ENCODE peak calls at places on chromosome 13, in nine cellular contexts. C, G, T, K, O, L, F, S and V are unnamed samples.

GRCh38 chr13:32426191-32426980 is 1.5 kb downstream of the N4BP2L1 start:
- DNase-seq in G (no peak), T (peak), L (no peak), S (no peak), F (no peak), C (no peak), K (peak), O (no peak), V (no peak)

GRCh38 chr13:101127741-101128353 is 288.5 kb downstream of the NALCN start:
- DNase-seq in T (no peak), K (peak), F (peak), L (no peak), O (peak), S (no peak), G (peak), C (peak), V (no peak)

GRCh38 chr13:86846501-86846900 is 824.7 kb upstream of the SLITRK5 start:
- DNase-seq in S (no peak), C (peak), F (no peak), G (no peak), O (no peak), K (no peak), L (no peak), T (no peak), V (no peak)

GRCh38 chr13:40794414-40795368 is 5.3 kb downstream of the SLC25A15 start:
- DNase-seq in K (no peak), T (no peak), S (no peak), C (no peak), O (no peak), F (no peak), L (no peak), G (no peak), V (no peak)

GRCh38 chr13:26476111-26476743 is 81.3 kb upstream of the WASF3 start:
- DNase-seq in T (no peak), F (no peak), K (no peak), G (no peak), L (no peak), O (peak), C (peak), S (no peak), V (no peak)

GRCh38 chr13:112881656-112882554 is 87.1 kb upstream of the MCF2L start:
- DNase-seq in L (no peak), S (no peak), O (no peak), C (no peak), K (no peak), F (no peak), G (no peak), T (no peak), V (no peak)

GRCh38 chr13:33740134-33740538 is 77.8 kb upstream of the RFC3 start:
- DNase-seq in T (no peak), K (no peak), L (no peak), O (no peak), S (no peak), C (peak), F (no peak), G (no peak), V (no peak)

GRCh38 chr13:30618186-30618937 is 642 bp downstream of the USPL1 start:
- DNase-seq in F (peak), C (no peak), O (peak), S (no peak), G (no peak), L (no peak), T (no peak), K (peak), V (no peak)

GRCh38 chr13:82370306-82370705 is 1512.0 kb downstream of the SLITRK1 start:
- DNase-seq in G (no peak), T (no peak), C (peak), S (no peak), L (no peak), F (no peak), O (no peak), K (no peak), V (no peak)

GRCh38 chr13:44236370-44236769 is 137.3 kb upstream of the SERP2 start:
- DNase-seq in L (no peak), T (no peak), S (no peak), F (no peak), O (no peak), C (peak), K (no peak), G (no peak), V (no peak)

GRCh38 chr13:95457294-95457693 is 95.2 kb upstream of the CLDN10 start:
- DNase-seq in C (peak), F (no peak), O (no peak), K (peak), L (no peak), G (no peak), T (no peak), S (no peak), V (no peak)

GRCh38 chr13:101308247-101309013 is 107.9 kb downstream of the NALCN start:
- DNase-seq in O (no peak), L (no peak), S (no peak), K (no peak), T (no peak), G (no peak), F (no peak), C (peak), V (no peak)

GRCh38 chr13:50798923-50799322 is 44.6 kb downstream of the DLEU7 start:
- DNase-seq in S (no peak), C (peak), F (no peak), L (no peak), G (no peak), T (no peak), O (no peak), K (no peak), V (no peak)

GRCh38 chr13:86918682-86919081 is 752.5 kb upstream of the SLITRK5 start:
- DNase-seq in L (no peak), F (no peak), S (no peak), O (no peak), G (no peak), K (no peak), T (no peak), C (no peak), V (no peak)

GRCh38 chr13:50847501-50847900 is 4.0 kb upstream of the DLEU7 start:
- DNase-seq in O (no peak), K (no peak), S (no peak), C (no peak), T (no peak), F (no peak), L (no peak), G (no peak), V (no peak)

GRCh38 chr13:97212540-97213146 is 9.5 kb upstream of the MBNL2 start:
- DNase-seq in L (no peak), C (peak), G (peak), O (no peak), S (no peak), F (no peak), T (peak), K (peak), V (no peak)

GRCh38 chr13:42525035-42525504 is 48.9 kb upstream of the TNFSF11 start:
- DNase-seq in K (no peak), G (no peak), F (no peak), O (no peak), T (no peak), L (no peak), S (no peak), C (peak), V (peak)

GRCh38 chr13:20320885-20321284 is 88.8 kb upstream of the GJB6 start:
- DNase-seq in K (no peak), O (no peak), S (no peak), C (no peak), T (no peak), L (no peak), G (no peak), F (no peak), V (no peak)

GRCh38 chr13:97257800-97258799 is 36.0 kb downstream of the MBNL2 start:
- DNase-seq in F (no peak), S (no peak), G (peak), L (peak), C (peak), K (peak), O (peak), T (no peak), V (peak)

GRCh38 chr13:27644302-27644701 is 22.6 kb downstream of the POLR1D start:
- DNase-seq in O (no peak), T (no peak), C (peak), L (peak), G (no peak), S (no peak), K (no peak), F (no peak), V (no peak)

GRCh38 chr13:79709526-79709925 is 228.6 kb downstream of the NDFIP2 start:
- DNase-seq in C (peak), F (no peak), O (no peak), K (no peak), G (no peak), L (no peak), T (no peak), S (no peak), V (no peak)

GRCh38 chr13:60043262-60043661 is 120.5 kb downstream of the DIAPH3 start:
- DNase-seq in G (no peak), S (no peak), F (no peak), T (no peak), C (peak), O (no peak), K (no peak), L (no peak), V (no peak)

DNA sequence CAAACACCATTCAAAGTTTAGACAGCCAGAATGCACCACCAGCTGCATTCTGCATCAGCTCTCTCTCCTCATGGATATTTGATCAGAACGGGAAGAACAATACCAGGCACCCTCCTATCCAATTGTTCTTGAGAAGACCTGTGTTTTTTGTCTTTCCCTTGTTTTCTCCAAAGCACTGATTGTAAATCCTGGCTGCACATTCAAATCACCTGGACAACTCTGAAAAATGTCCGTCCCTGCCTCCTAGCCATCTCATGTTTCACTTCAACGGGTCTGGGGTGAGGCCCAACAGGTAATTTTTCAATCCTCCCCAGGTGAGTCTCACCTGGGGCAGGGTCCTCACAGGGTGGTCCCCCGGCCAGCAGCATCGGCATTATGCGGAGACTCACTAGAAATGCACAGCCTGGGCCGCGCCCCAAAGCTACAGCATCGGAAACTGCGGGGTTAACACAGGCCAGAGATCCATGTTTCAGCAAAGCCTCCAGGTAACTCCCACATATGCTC is 5.5 kb downstream of the IRS2 start:
- DNase-seq in C (no peak), S (no peak), T (no peak), F (no peak), G (no peak), K (no peak), L (no peak), O (no peak), V (no peak)
- H3K4me3 ChIP-seq in C (peak), S (peak), T (peak), F (no peak), G (peak), K (no peak), L (peak), O (peak), V (peak)

DNA sequence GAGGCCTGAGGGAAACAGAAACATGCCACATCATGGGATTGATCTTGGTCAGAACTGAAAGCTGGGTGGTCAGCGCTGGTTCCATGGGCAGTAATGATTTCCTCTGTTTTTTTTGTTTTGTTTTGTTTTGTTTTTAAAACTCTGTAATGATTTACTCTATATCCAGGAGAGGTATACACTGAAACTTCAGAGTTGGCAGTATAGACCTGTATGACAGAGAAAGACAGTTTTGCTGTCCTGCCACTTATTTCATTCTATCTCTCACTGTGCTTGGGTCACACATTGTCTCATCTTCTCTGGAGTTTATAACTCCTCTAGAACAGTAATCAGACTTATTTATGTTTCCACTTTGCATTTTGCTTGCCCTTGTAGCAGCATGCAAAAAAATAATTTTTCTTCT is 105.1 kb upstream of the SLITRK1 start:
- DNase-seq in S (no peak), C (no peak), T (no peak), G (no peak), L (no peak), O (no peak), F (no peak), K (peak), V (no peak)
- TF ChIP-seq CTCF in S (no peak), C (no peak), T (no peak), G (no peak), L (no peak), O (no peak), F (no peak), K (no peak), V (no peak)

DNA sequence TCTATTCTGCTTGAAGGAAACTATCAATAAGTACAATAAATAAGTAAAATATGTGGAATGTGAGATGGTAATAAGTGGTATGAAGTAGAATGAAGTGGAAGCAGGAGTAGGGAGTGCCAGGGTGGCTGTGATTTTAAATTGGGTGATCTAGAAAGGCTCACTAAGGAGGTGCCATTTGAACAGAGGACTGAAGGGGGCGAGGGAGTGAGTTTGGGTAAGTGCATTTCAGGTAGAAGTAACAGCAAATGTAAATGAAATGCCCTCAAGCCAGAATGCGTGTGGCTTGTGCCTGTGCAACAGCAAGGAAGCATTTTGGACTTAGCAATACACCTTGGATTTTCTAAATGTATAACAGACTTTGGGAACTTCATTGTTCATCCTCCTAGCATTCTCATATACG is 77.1 kb downstream of the CCNA1 start:
- DNase-seq in G (no peak), L (no peak), K (no peak), O (peak), T (no peak), F (no peak), S (no peak), C (no peak), V (no peak)
- H3K4me3 ChIP-seq in G (no peak), L (no peak), K (no peak), O (no peak), T (no peak), F (no peak), S (no peak), C (no peak), V (no peak)

GRCh38 chr13:45682494-45683008 is 19.6 kb upstream of the CBY2 start:
- DNase-seq in S (no peak), T (no peak), G (no peak), C (no peak), F (no peak), L (no peak), K (no peak), O (no peak), V (no peak)
- TF ChIP-seq CTCF in S (no peak), T (no peak), G (no peak), C (no peak), F (no peak), L (no peak), K (no peak), O (no peak), V (no peak)

GRCh38 chr13:49214917-49215376 is 5.2 kb upstream of the MLNR start:
- DNase-seq in S (no peak), T (peak), C (no peak), O (no peak), L (no peak), G (no peak), K (peak), F (no peak), V (no peak)

GRCh38 chr13:49216334-49216733 is 3.8 kb upstream of the MLNR start:
- DNase-seq in L (no peak), G (no peak), O (no peak), K (no peak), C (no peak), S (no peak), T (no peak), F (no peak), V (no peak)

GRCh38 chr13:49210669-49211068 is 9.5 kb upstream of the MLNR start:
- DNase-seq in S (no peak), F (no peak), G (no peak), L (no peak), T (no peak), C (no peak), K (no peak), O (no peak), V (no peak)

GRCh38 chr13:49213539-49213938 is 6.6 kb upstream of the MLNR start:
- DNase-seq in F (no peak), S (no peak), G (no peak), O (no peak), C (no peak), K (no peak), L (no peak), T (no peak), V (no peak)

GRCh38 chr13:49213997-49214916 is 5.9 kb upstream of the MLNR start:
- DNase-seq in L (no peak), T (no peak), F (no peak), C (no peak), S (no peak), K (no peak), G (no peak), O (no peak), V (no peak)
- H3K4me3 ChIP-seq in L (no peak), T (no peak), F (no peak), C (no peak), S (no peak), K (no peak), G (no peak), O (no peak), V (no peak)

GRCh38 chr13:94123543-94123942 is 355.9 kb downstream of the DCT start:
- DNase-seq in F (no peak), S (no peak), C (no peak), K (no peak), L (no peak), G (no peak), T (no peak), O (no peak), V (no peak)

GRCh38 chr13:94122300-94122699 is 357.2 kb downstream of the DCT start:
- DNase-seq in K (no peak), T (no peak), S (no peak), F (no peak), C (no peak), G (no peak), O (no peak), L (no peak), V (no peak)

GRCh38 chr13:94121686-94122085 is 357.8 kb downstream of the DCT start:
- DNase-seq in F (no peak), L (no peak), O (no peak), S (no peak), T (no peak), G (no peak), K (no peak), C (peak), V (no peak)

GRCh38 chr13:94120878-94121277 is 358.6 kb downstream of the DCT start:
- DNase-seq in S (no peak), K (no peak), O (no peak), G (no peak), L (no peak), F (no peak), T (no peak), C (no peak), V (no peak)

DNA sequence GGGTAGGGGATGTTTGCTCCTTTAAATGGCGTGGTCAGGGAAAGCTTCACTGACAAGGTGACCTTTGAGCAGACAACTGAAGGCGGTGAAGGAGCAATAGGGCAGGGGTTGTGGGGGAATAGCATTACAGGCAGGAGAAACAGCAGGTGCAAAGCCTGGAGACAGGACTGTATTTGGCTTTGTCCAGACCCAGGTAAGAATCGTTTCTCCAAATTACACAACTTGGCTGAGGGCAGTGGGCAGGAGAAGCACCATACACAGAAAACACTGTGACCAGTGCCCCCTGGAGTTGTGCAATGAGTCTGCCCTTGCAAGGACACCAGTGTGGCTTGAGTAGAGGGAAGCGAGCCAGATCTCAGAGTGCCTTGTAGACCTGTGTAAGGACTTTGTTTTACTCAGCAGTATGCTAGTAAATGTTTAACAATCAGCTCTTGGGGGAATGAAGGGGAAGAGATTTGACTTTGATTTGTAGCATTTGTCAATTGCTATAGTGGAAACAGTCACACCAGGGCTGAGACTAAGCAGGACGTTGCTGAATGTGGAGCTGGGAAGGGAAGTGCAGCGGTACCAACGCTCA is 360.0 kb downstream of the DCT start:
- DNase-seq in L (no peak), K (no peak), T (peak), S (no peak), C (no peak), F (peak), G (no peak), O (no peak), V (peak)
- TF ChIP-seq CTCF in L (no peak), K (no peak), T (no peak), S (no peak), C (no peak), F (no peak), G (no peak), O (peak), V (peak)

GRCh38 chr13:71018544-71018943 is 848.5 kb downstream of the DACH1 start:
- DNase-seq in G (no peak), T (no peak), O (no peak), F (no peak), K (no peak), L (no peak), C (no peak), S (no peak), V (no peak)

GRCh38 chr13:71017607-71018006 is 849.4 kb downstream of the DACH1 start:
- DNase-seq in T (no peak), C (no peak), S (no peak), K (no peak), L (no peak), G (no peak), O (no peak), F (no peak), V (no peak)

GRCh38 chr13:71021810-71022422 is 845.1 kb downstream of the DACH1 start:
- DNase-seq in L (no peak), K (no peak), F (no peak), S (no peak), O (no peak), T (no peak), G (no peak), C (no peak), V (peak)
- H3K4me3 ChIP-seq in L (no peak), K (no peak), F (no peak), S (no peak), O (no peak), T (no peak), G (no peak), C (no peak), V (peak)

DNA sequence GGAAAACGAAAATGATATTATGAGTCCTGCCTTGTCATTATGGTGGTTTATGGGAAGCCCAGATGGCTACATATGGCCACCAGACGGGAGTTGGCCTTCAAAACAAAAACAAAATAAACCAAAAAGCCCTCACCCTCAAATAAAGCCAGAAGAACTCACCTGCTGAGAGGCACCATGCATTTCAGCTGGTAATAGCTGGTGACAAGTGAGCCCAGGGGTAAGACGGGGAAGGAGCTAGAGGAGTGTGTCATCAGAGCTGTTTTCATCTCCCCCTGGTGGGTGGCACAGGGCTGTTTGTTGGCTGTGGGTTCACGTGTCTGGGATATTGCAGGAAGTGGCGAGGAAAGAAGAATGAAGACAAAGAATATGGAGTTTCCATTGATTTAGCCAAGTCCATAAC is 152.9 kb downstream of the EFNB2 start:
- DNase-seq in L (no peak), C (no peak), T (no peak), F (no peak), S (no peak), G (no peak), K (no peak), O (no peak), V (no peak)
- TF ChIP-seq CTCF in L (no peak), C (no peak), T (no peak), F (no peak), S (no peak), G (no peak), K (no peak), O (no peak), V (no peak)